ENCODE peak calls at places on chromosomes 5 and 9, in eight cellular contexts. F is PC-9, X is adrenal gland, Z is neuronal stem cell, Q is lung, Y is ovary, I is pancreas, E is tibial artery. A is an unnamed sample.

GRCh38 chr9:2727966-2728613 is 10.8 kb downstream of the KCNV2 start:
- DNase-seq in F (no peak), Z (no peak), I (peak; percentile 53), Y (peak; percentile 40), Q (no peak), E (no peak), X (peak; percentile 53), A (peak; percentile 63)

GRCh38 chr9:93198117-93198838 is 14.3 kb downstream of the WNK2 start:
- DNase-seq in Y (no peak), Q (no peak), X (no peak), F (no peak), I (no peak), Z (no peak), E (no peak), A (no peak)

GRCh38 chr5:177359451-177359851 is 1.7 kb downstream of the RGS14 start:
- DNase-seq in Y (no peak), Q (no peak), I (no peak), X (no peak), Z (no peak), F (no peak), E (no peak), A (no peak)

GRCh38 chr9:71812385-71812784 is 44.1 kb upstream of the CEMIP2 start:
- DNase-seq in Q (no peak), Y (no peak), Z (no peak), I (no peak), X (no peak), E (peak; percentile 33), F (no peak), A (no peak)

GRCh38 chr9:97473717-97474116 is 27.7 kb upstream of the TMOD1 start:
- DNase-seq in I (no peak), Z (no peak), X (no peak), F (no peak), Q (no peak), Y (no peak), E (no peak), A (no peak)

GRCh38 chr9:87212563-87213154 is 265.4 kb upstream of the GAS1 start:
- DNase-seq in Y (peak; percentile 25), I (no peak), F (peak; percentile 89), X (no peak), Q (no peak), E (no peak), Z (no peak), A (no peak)

GRCh38 chr5:150694638-150695037 is 6.2 kb downstream of the RBM22 start:
- DNase-seq in Z (no peak), Q (no peak), E (no peak), X (no peak), I (no peak), Y (no peak), F (no peak), A (no peak)

GRCh38 chr9:98916660-98917059 is 27.0 kb upstream of the COL15A1 start:
- DNase-seq in E (peak; percentile 27), Q (no peak), F (no peak), I (peak; percentile 27), Y (peak; percentile 85), X (peak; percentile 59), Z (no peak), A (no peak)

GRCh38 chr9:83537331-83538171 is 650 bp downstream of the FRMD3 start:
- DNase-seq in X (peak; percentile 39), Z (no peak), Q (no peak), Y (peak; percentile 26), F (no peak), I (no peak), E (no peak), A (no peak)

GRCh38 chr5:142826741-142827492 is 56.7 kb downstream of the ARHGAP26 start:
- DNase-seq in Q (no peak), F (peak; percentile 90), Z (no peak), Y (no peak), I (peak; percentile 43), E (no peak), X (peak; percentile 53), A (no peak)

GRCh38 chr9:107951511-107951910 is 461.9 kb upstream of the KLF4 start:
- DNase-seq in F (no peak), X (no peak), Y (no peak), I (no peak), Q (no peak), Z (no peak), E (no peak), A (no peak)

GRCh38 chr5:74575741-74576538 is 64.6 kb downstream of the ENC1 start:
- DNase-seq in I (no peak), F (peak; percentile 89), Y (no peak), Z (no peak), Q (no peak), X (no peak), E (no peak), A (no peak)

GRCh38 chr9:15824310-15824709 is 271.5 kb downstream of the CCDC171 start:
- DNase-seq in E (no peak), Y (no peak), Q (no peak), X (no peak), I (no peak), F (no peak), Z (no peak), A (no peak)

GRCh38 chr9:106880081-106880480 is 17.1 kb downstream of the ZNF462 start:
- DNase-seq in E (no peak), I (no peak), X (no peak), Z (no peak), Y (no peak), F (no peak), Q (no peak), A (no peak)

GRCh38 chr9:109904666-109905065 is 124.7 kb downstream of the PALM2AKAP2 start:
- DNase-seq in X (no peak), Y (no peak), F (no peak), E (no peak), Z (no peak), Q (no peak), I (no peak), A (no peak)

GRCh38 chr9:116027096-116027495 is 126.5 kb upstream of the PAPPA start:
- DNase-seq in Q (no peak), X (no peak), I (no peak), F (no peak), E (no peak), Y (no peak), Z (no peak), A (no peak)

GRCh38 chr5:52985306-52985705 is 3.8 kb upstream of the ITGA2 start:
- DNase-seq in Q (no peak), X (no peak), F (no peak), I (no peak), Y (no peak), Z (no peak), E (no peak), A (no peak)

GRCh38 chr5:96868603-96869371 is 7.5 kb upstream of the ERAP2 start:
- DNase-seq in I (peak; percentile 33), Q (no peak), E (no peak), F (peak; percentile 63), Y (no peak), Z (peak; percentile 30), X (no peak), A (peak; percentile 61)

GRCh38 chr9:91677354-91677753 is 253.7 kb upstream of the NFIL3 start:
- DNase-seq in E (no peak), F (no peak), Z (no peak), Q (no peak), Y (no peak), X (no peak), I (no peak), A (no peak)

GRCh38 chr5:109693535-109694152 is 3.9 kb downstream of the MAN2A1 start:
- DNase-seq in Q (no peak), X (no peak), Z (no peak), Y (no peak), F (no peak), I (no peak), E (no peak), A (no peak)
- H3K4me3 ChIP-seq in Q (no peak overlapping the region), X (no peak overlapping the region), Z (no peak overlapping the region), Y (no peak overlapping the region), F (no peak overlapping the region), I (no peak overlapping the region), E (peak overlapping the region; percentile 75), A (no peak overlapping the region)

GRCh38 chr5:139665626-139666025 is 17.5 kb downstream of the CXXC5 start:
- DNase-seq in Y (no peak), E (no peak), F (no peak), X (no peak), I (no peak), Q (no peak), Z (no peak), A (no peak)
- H3K4me1 ChIP-seq in Y (peaks cover 20% of the 10 kb centered on the region), E (peaks cover 77% of the 10 kb centered on the region), F (peaks cover 39% of the 10 kb centered on the region), X (peaks cover 86% of the 10 kb centered on the region), I (peaks cover 88% of the 10 kb centered on the region), Q (peaks cover 6% of the 10 kb centered on the region), Z (peaks cover 41% of the 10 kb centered on the region), A (peaks cover 18% of the 10 kb centered on the region)

GRCh38 chr9:113462781-113463286 is 693 bp upstream of the RGS3 start:
- DNase-seq in E (no peak), Q (no peak), I (no peak), Y (no peak), F (no peak), X (no peak), Z (no peak), A (no peak)

GRCh38 chr9:113461943-113462342 is 1.6 kb upstream of the RGS3 start:
- DNase-seq in I (no peak), Z (no peak), X (no peak), Q (no peak), F (no peak), E (no peak), Y (no peak), A (no peak)

GRCh38 chr9:113464286-113464660 is 746 bp downstream of the RGS3 start:
- DNase-seq in Y (no peak), E (no peak), I (no peak), Q (no peak), F (no peak), Z (no peak), X (no peak), A (no peak)

GRCh38 chr9:113464672-113465271 is 1.2 kb downstream of the RGS3 start:
- DNase-seq in Q (no peak), F (no peak), X (no peak), I (no peak), Y (no peak), Z (no peak), E (no peak), A (no peak)

DNA sequence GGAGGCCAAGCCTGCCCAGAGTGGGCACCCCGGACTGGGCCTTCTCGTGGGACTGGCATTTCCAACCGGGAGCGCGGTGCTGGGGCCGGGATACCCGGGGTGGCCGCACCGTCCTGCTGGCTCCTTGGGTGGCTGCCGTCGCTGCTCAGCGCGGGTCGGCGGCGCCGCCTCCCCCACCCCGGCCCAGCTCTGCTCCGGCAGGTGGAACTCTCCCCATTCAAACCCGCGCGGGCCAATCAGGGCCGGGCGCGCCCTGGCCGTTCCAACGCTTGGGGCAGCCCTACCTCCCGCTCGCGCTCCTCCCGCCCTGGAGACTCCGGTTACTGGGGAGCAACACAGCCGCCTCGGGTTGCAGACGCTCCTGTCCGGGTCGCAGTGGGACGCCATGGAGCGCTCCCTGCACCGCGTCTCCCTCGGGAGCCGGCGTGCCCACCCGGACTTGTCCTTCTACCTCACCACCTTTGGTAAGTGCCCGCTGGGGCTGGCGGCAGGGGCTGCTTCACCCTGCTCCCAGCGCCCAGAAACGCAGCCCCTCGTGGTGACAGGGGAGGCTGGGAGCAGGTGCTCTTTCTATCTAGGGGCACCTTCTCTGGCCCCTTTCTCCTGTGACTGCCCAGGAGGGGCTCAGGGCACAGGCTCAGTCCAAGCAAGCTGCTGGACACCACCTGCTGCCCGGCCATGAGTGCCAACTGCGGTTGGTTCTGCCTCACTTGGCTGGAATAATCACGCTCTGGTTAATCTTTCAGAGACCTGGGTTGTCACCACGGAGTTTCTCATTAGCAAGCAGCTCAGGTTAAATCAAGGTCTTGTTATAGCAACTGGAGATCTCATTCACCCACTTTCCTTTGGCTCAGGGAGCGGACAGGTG is at the start of gene RGS3:
- DNase-seq in X (peak; percentile 72), F (peak; percentile 76), E (no peak), Q (peak; percentile 70), Z (peak; percentile 72), Y (peak; percentile 35), I (peak; percentile 78), A (no peak)
- H3K4me3 ChIP-seq in X (no peak within 1 kb of the TSS), F (peak within 1 kb of the TSS; percentile 77), E (peak within 1 kb of the TSS; percentile 59), Q (peak within 1 kb of the TSS; percentile 18), Z (peak within 1 kb of the TSS; percentile 79), Y (peak within 1 kb of the TSS; percentile 31), I (peak within 1 kb of the TSS; percentile 42), A (no peak within 1 kb of the TSS)

GRCh38 chr5:173922527-173922926 is 34.4 kb downstream of the CPEB4 start:
- DNase-seq in I (no peak), F (no peak), Z (no peak), Y (no peak), Q (no peak), X (no peak), E (no peak), A (no peak)
- H3K4me1 ChIP-seq in I (peaks cover 24% of the 10 kb centered on the region), F (peaks cover 24% of the 10 kb centered on the region), Z (peaks cover 11% of the 10 kb centered on the region), Y (peaks cover 14% of the 10 kb centered on the region), Q (peaks cover 43% of the 10 kb centered on the region), X (peaks cover 97% of the 10 kb centered on the region), E (peaks cover 75% of the 10 kb centered on the region), A (peaks cover 21% of the 10 kb centered on the region)